ENCODE peak calls at places on chromosome 2, in six cellular contexts. G is GM23338, S is hepatocyte, C is OCI-LY7, X is HCT116, P is PC-3. J is an unnamed sample.

GRCh38 chr2:82994186-82994585 is 1464.9 kb downstream of the SUCLG1 start:
- DNase-seq in G (no peak), S (no peak), P (peak; percentile 77), X (no peak), C (no peak), J (peak; percentile 50)

GRCh38 chr2:230671117-230671516 is 41.5 kb upstream of the CAB39 start:
- DNase-seq in C (no peak), P (peak; percentile 32), G (no peak), S (no peak), X (no peak), J (no peak)

GRCh38 chr2:219510512-219511135 is 3.7 kb upstream of the ASIC4 start:
- DNase-seq in S (no peak), C (no peak), G (peak; percentile 45), P (no peak), X (no peak), J (no peak)

GRCh38 chr2:28978606-28979005 is 2.5 kb upstream of the TOGARAM2 start:
- DNase-seq in P (no peak), X (no peak), S (no peak), C (no peak), G (no peak), J (no peak)

GRCh38 chr2:234974501-234975385 is 22.9 kb downstream of the SH3BP4 start:
- DNase-seq in P (no peak), C (no peak), S (no peak), X (no peak), G (no peak), J (no peak)

GRCh38 chr2:197804049-197804757 is at the start of gene PLCL1:
- DNase-seq in G (peak; percentile 96), C (peak; percentile 89), S (peak; percentile 92), X (peak; percentile 68), P (peak; percentile 91), J (peak; percentile 54)

GRCh38 chr2:126657146-126657635 is 1.2 kb downstream of the GYPC start:
- DNase-seq in X (no peak), G (peak; percentile 31), C (peak; percentile 43), S (peak; percentile 57), P (peak; percentile 4), J (no peak)

GRCh38 chr2:216424305-216424704 is 12.0 kb downstream of the SMARCAL1 start:
- DNase-seq in C (no peak), S (no peak), P (no peak), X (no peak), G (no peak), J (no peak)

GRCh38 chr2:219171231-219171651 is 1.4 kb upstream of the SLC23A3 start:
- DNase-seq in G (peak; percentile 88), P (peak; percentile 75), X (peak; percentile 18), C (peak; percentile 63), S (peak; percentile 68), J (peak; percentile 42)

GRCh38 chr2:235570256-235570655 is 76.4 kb downstream of the AGAP1 start:
- DNase-seq in C (no peak), X (no peak), G (no peak), P (no peak), S (no peak), J (no peak)

GRCh38 chr2:30686669-30687068 is 120.6 kb downstream of the CAPN13 start:
- DNase-seq in G (no peak), C (no peak), S (no peak), P (no peak), X (no peak), J (no peak)

GRCh38 chr2:30690126-30690561 is 117.1 kb downstream of the CAPN13 start:
- DNase-seq in G (no peak), S (no peak), P (no peak), X (no peak), C (no peak), J (no peak)

GRCh38 chr2:30689496-30690125 is 117.6 kb downstream of the CAPN13 start:
- DNase-seq in X (no peak), C (no peak), P (no peak), S (no peak), G (no peak), J (no peak)

GRCh38 chr2:30691091-30691947 is 115.9 kb downstream of the CAPN13 start:
- DNase-seq in C (no peak), G (no peak), S (no peak), X (no peak), P (no peak), J (no peak)

GRCh38 chr2:30688956-30689401 is 118.3 kb downstream of the CAPN13 start:
- DNase-seq in S (no peak), P (no peak), X (no peak), G (no peak), C (no peak), J (no peak)
- H2AFZ ChIP-seq in S (no peak overlapping the region), P (no peak overlapping the region), X (no peak overlapping the region), G (no peak overlapping the region), C (no peak overlapping the region), J (no peak overlapping the region)

GRCh38 chr2:60500861-60501260 is 52.6 kb downstream of the BCL11A start:
- DNase-seq in X (no peak), C (no peak), S (no peak), G (no peak), P (peak; percentile 30), J (no peak)
- H2AFZ ChIP-seq in X (no peak overlapping the region), C (no peak overlapping the region), S (no peak overlapping the region), G (no peak overlapping the region), P (no peak overlapping the region), J (no peak overlapping the region)

GRCh38 chr2:72116081-72116533 is 31.6 kb downstream of the CYP26B1 start:
- DNase-seq in S (no peak), C (no peak), P (peak; percentile 69), X (no peak), G (peak; percentile 73), J (no peak)
- H2AFZ ChIP-seq in S (no peak overlapping the region), C (no peak overlapping the region), P (peak overlapping the region; percentile 81), X (peak overlapping the region; percentile 81), G (peak overlapping the region; percentile 93), J (peak overlapping the region; percentile 75)

GRCh38 chr2:96556441-96557330 is 20.1 kb downstream of the ARID5A start:
- DNase-seq in C (no peak), G (no peak), P (peak; percentile 99), S (peak; percentile 87), X (peak; percentile 97), J (peak; percentile 99)

GRCh38 chr2:96553176-96553956 is 16.8 kb downstream of the ARID5A start:
- DNase-seq in P (no peak), G (no peak), C (no peak), S (no peak), X (no peak), J (no peak)

GRCh38 chr2:96552284-96553175 is 16.0 kb downstream of the ARID5A start:
- DNase-seq in G (no peak), C (no peak), S (no peak), X (no peak), P (no peak), J (no peak)

GRCh38 chr2:96555146-96555610 is 18.6 kb downstream of the ARID5A start:
- DNase-seq in G (no peak), X (no peak), P (no peak), S (no peak), C (no peak), J (no peak)

GRCh38 chr2:96554293-96555145 is 18.0 kb downstream of the ARID5A start:
- DNase-seq in S (peak; percentile 71), P (peak; percentile 64), G (peak; percentile 80), X (peak; percentile 26), C (peak; percentile 69), J (no peak)
- H2AFZ ChIP-seq in S (no peak overlapping the region), P (peak overlapping the region; percentile 63), G (peak overlapping the region; percentile 97), X (no peak overlapping the region), C (no peak overlapping the region), J (peak overlapping the region; percentile 46)

GRCh38 chr2:241312082-241312481 is 3.4 kb downstream of the HDLBP start:
- DNase-seq in S (no peak), G (no peak), C (no peak), X (no peak), P (no peak), J (peak; percentile 77)

GRCh38 chr2:241314933-241315182 is 614 bp downstream of the HDLBP start:
- DNase-seq in X (no peak), C (no peak), P (no peak), S (no peak), G (no peak), J (no peak)

GRCh38 chr2:241315183-241315878 is at the start of gene HDLBP:
- DNase-seq in P (peak; percentile 97), G (peak; percentile 99), C (peak; percentile 99), X (peak; percentile 97), S (peak; percentile 100), J (peak; percentile 94)

GRCh38 chr2:241315879-241316700 is at the start of gene SEPTIN2:
- DNase-seq in S (peak; percentile 86), X (peak; percentile 32), G (peak; percentile 69), C (peak; percentile 72), P (peak; percentile 12), J (no peak)

DNA sequence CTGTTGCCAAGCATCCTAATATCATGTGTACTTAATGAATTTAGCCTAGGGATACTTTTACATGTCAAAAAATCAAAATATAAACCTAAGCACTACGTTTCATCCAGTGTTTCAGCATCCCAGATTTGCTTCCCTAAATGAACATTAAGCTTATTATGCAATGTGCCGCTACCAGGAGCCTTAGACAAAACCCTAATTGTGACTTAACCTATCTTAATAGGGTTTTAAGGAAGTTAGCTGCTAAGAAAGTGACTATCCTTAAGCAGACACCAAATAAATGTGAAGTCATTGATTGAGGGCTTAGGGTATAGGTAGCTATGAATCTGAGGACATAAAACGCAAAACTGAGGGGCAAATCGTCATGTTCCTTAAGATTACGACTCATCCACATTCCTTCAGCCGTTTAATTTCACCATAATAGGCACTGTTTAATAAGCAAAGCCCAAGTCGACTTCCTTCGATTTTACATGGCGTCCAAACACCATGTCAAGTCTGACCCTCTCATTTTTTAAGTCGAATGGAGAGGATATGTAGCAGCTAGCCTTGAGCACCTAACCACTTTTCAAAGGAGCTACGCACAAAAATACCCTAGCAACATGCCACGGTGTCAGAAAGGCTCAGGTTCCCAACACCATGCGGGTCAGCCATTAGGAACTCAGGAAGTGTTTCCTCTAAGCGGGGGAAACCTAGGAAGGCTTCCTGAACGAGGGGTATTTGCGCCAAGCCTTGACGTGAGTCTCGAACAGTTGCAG is 1.1 kb downstream of the HDLBP start:
- DNase-seq in X (peak; percentile 8), G (peak; percentile 64), C (no peak), P (no peak), S (no peak), J (no peak)
- H2AFZ ChIP-seq in X (no peak overlapping the region), G (peak overlapping the region; percentile 53), C (peak overlapping the region; percentile 47), P (peak overlapping the region; percentile 68), S (peak overlapping the region; percentile 48), J (peak overlapping the region; percentile 64)

GRCh38 chr2:30230855-30231725 is at the start of gene LBH:
- DNase-seq in X (no peak), S (peak; percentile 94), P (no peak), C (peak; percentile 57), G (peak; percentile 74), J (no peak)
- H2AFZ ChIP-seq in X (no peak within 1 kb of the TSS), S (peak within 1 kb of the TSS; percentile 65), P (peak within 1 kb of the TSS; percentile 84), C (peak within 1 kb of the TSS; percentile 39), G (peak within 1 kb of the TSS; percentile 97), J (peak within 1 kb of the TSS; percentile 68)

DNA sequence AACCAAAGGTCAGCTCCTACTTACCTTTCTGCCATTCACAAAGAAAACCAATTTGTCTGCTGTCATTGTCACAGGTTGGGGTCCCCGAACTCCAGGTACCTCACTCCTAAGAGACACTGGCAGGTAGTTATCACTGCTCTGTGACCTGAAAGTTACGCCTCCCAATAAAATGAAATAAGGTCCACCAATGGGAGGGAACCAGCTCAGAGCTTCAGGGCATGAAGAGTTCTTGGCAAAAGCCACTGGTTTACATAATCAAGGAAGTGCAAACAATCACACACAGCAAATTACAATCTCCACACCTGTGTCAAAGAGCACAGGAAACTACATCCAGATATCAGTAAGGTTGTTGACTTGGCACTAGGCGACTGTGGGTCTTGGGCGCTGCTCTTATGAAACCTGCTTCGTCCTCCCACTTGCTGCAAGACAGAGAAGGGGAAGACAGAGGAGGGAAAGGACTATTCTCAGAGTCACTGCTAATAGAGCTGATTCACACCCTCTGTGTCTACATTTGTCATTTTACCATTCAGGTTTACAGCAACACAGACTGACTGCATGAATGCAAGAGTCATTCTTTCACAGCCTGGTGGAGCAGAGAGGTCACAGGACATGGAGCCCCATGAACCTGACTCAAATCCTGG is at the start of gene XDH:
- DNase-seq in C (no peak), P (peak; percentile 68), S (peak; percentile 66), G (no peak), X (no peak), J (no peak)
- H2AFZ ChIP-seq in C (peak within 1 kb of the TSS; percentile 19), P (no peak within 1 kb of the TSS), S (no peak within 1 kb of the TSS), G (no peak within 1 kb of the TSS), X (no peak within 1 kb of the TSS), J (peak within 1 kb of the TSS; percentile 50)